ENCODE peak calls at places on chromosomes 2 and 18, in ten cellular contexts. J, L, E, I, R, Z, P, B, K and G are unnamed samples.

GRCh38 chr2:59196511-59196910 is 955.4 kb upstream of the FANCL start:
- DNase-seq in J (no peak), L (no peak), E (no peak), I (no peak), R (no peak), Z (peak; percentile 93), P (no peak), B (peak; percentile 2), K (no peak), G (no peak)

GRCh38 chr2:42424033-42424432 is 63.0 kb upstream of the COX7A2L start:
- DNase-seq in J (no peak), L (no peak), E (no peak), I (no peak), R (no peak), Z (peak; percentile 83), P (peak; percentile 87), B (peak; percentile 89), K (no peak), G (no peak)

GRCh38 chr2:110993557-110994231 is 127.0 kb upstream of the BCL2L11 start:
- DNase-seq in J (no peak), L (no peak), E (no peak), I (no peak), R (no peak), Z (no peak), P (peak; percentile 4), B (peak; percentile 4), K (no peak), G (no peak)

GRCh38 chr2:240567872-240568677 is at the start of gene RNPEPL1:
- DNase-seq in J (peak; percentile 93), L (no peak), E (peak; percentile 60), I (peak; percentile 55), R (peak; percentile 44), Z (no peak), P (peak; percentile 29), B (no peak), K (no peak), G (peak; percentile 77)

GRCh38 chr2:234245945-234246344 is 195.4 kb downstream of the SPP2 start:
- DNase-seq in J (no peak), L (no peak), E (no peak), I (no peak), R (no peak), Z (peak; percentile 81), P (peak; percentile 99), B (peak; percentile 63), K (no peak), G (no peak)

GRCh38 chr2:120315367-120316033 is 30.4 kb upstream of the INHBB start:
- DNase-seq in J (peak; percentile 68), L (no peak), E (no peak), I (no peak), R (no peak), Z (no peak), P (no peak), B (no peak), K (no peak), G (peak; percentile 24)

GRCh38 chr2:61620244-61621159 is 82.3 kb upstream of the XPO1 start:
- DNase-seq in J (no peak), L (no peak), E (peak; percentile 41), I (peak; percentile 28), R (no peak), Z (peak; percentile 87), P (peak; percentile 93), B (peak; percentile 74), K (peak; percentile 67), G (no peak)

GRCh38 chr2:231463698-231464575 is at the start of gene NCL:
- DNase-seq in J (peak; percentile 96), L (peak; percentile 59), E (peak; percentile 81), I (peak; percentile 90), R (peak; percentile 77), Z (peak; percentile 87), P (peak; percentile 97), B (peak; percentile 99), K (peak; percentile 97), G (peak; percentile 88)

GRCh38 chr18:9552189-9552588 is 62.2 kb downstream of the PPP4R1 start:
- DNase-seq in J (no peak), L (no peak), E (no peak), I (no peak), R (no peak), Z (no peak), P (peak; percentile 37), B (peak; percentile 51), K (no peak), G (no peak)

GRCh38 chr2:37318401-37318800 is 6.2 kb downstream of the PRKD3 start:
- DNase-seq in J (no peak), L (no peak), E (no peak), I (no peak), R (no peak), Z (peak; percentile 92), P (peak; percentile 74), B (peak; percentile 76), K (no peak), G (no peak)

GRCh38 chr2:34997779-34998178 is 1357.8 kb upstream of the CRIM1 start:
- DNase-seq in J (no peak), L (no peak), E (no peak), I (no peak), R (no peak), Z (no peak), P (no peak), B (no peak), K (no peak), G (no peak)

GRCh38 chr2:42569883-42570282 is 1.5 kb downstream of the MTA3 start:
- DNase-seq in J (no peak), L (no peak), E (peak; percentile 39), I (no peak), R (no peak), Z (peak; percentile 25), P (no peak), B (no peak), K (no peak), G (no peak)

GRCh38 chr2:36570416-36570815 is 27.6 kb downstream of the FEZ2 start:
- DNase-seq in J (no peak), L (no peak), E (no peak), I (no peak), R (no peak), Z (peak; percentile 51), P (peak; percentile 47), B (no peak), K (no peak), G (no peak)

GRCh38 chr2:290090-290722 is 2.3 kb upstream of the ALKAL2 start:
- DNase-seq in J (peak; percentile 86), L (no peak), E (peak; percentile 71), I (peak; percentile 68), R (peak; percentile 18), Z (peak; percentile 89), P (peak; percentile 73), B (peak; percentile 83), K (peak; percentile 79), G (no peak)

GRCh38 chr2:152038451-152038958 is 60.3 kb downstream of the CACNB4 start:
- DNase-seq in J (no peak), L (no peak), E (peak; percentile 22), I (no peak), R (no peak), Z (no peak), P (no peak), B (no peak), K (peak; percentile 21), G (peak; percentile 78)

GRCh38 chr2:8669157-8669852 is 12.6 kb upstream of the ID2 start:
- DNase-seq in J (no peak), L (no peak), E (no peak), I (no peak), R (no peak), Z (no peak), P (peak; percentile 86), B (peak; percentile 85), K (no peak), G (no peak)

GRCh38 chr2:54015809-54016703 is 45.3 kb upstream of the PSME4 start:
- DNase-seq in J (no peak), L (no peak), E (no peak), I (no peak), R (no peak), Z (peak; percentile 79), P (peak; percentile 86), B (peak; percentile 53), K (no peak), G (no peak)

GRCh38 chr2:1945837-1946236 is 201.5 kb upstream of the PXDN start:
- DNase-seq in J (no peak), L (no peak), E (no peak), I (no peak), R (no peak), Z (no peak), P (no peak), B (no peak), K (no peak), G (no peak)

GRCh38 chr2:106073608-106074406 is 120.3 kb downstream of the UXS1 start:
- DNase-seq in J (no peak), L (no peak), E (no peak), I (no peak), R (no peak), Z (no peak), P (no peak), B (no peak), K (no peak), G (no peak)

GRCh38 chr2:133765693-133766092 is 197.4 kb upstream of the NCKAP5 start:
- DNase-seq in J (no peak), L (no peak), E (no peak), I (no peak), R (no peak), Z (peak; percentile 93), P (peak; percentile 41), B (peak; percentile 58), K (no peak), G (no peak)

GRCh38 chr2:240639566-240639965 is 14.3 kb downstream of the GPR35 start:
- DNase-seq in J (no peak), L (no peak), E (no peak), I (no peak), R (no peak), Z (no peak), P (no peak), B (no peak), K (no peak), G (no peak)

GRCh38 chr18:23523429-23524212 is 20.3 kb downstream of the RMC1 start:
- DNase-seq in J (no peak), L (no peak), E (no peak), I (no peak), R (no peak), Z (peak; percentile 36), P (peak; percentile 63), B (no peak), K (no peak), G (no peak)

GRCh38 chr2:224973112-224974016 is 68.9 kb downstream of the DOCK10 start:
- DNase-seq in J (no peak), L (no peak), E (no peak), I (peak; percentile 43), R (no peak), Z (no peak), P (no peak), B (no peak), K (no peak), G (no peak)

GRCh38 chr2:234102112-234102511 is 51.6 kb downstream of the SPP2 start:
- DNase-seq in J (no peak), L (no peak), E (peak; percentile 73), I (no peak), R (no peak), Z (no peak), P (no peak), B (no peak), K (peak; percentile 5), G (no peak)

GRCh38 chr2:223041527-223042109 is 10.4 kb upstream of the KCNE4 start:
- DNase-seq in J (no peak), L (no peak), E (peak; percentile 50), I (no peak), R (no peak), Z (peak; percentile 96), P (peak; percentile 98), B (peak; percentile 95), K (peak; percentile 74), G (no peak)

GRCh38 chr2:27442282-27442980 is at the start of gene KRTCAP3:
- DNase-seq in J (peak; percentile 88), L (no peak), E (peak; percentile 85), I (peak; percentile 43), R (peak; percentile 54), Z (no peak), P (no peak), B (no peak), K (peak; percentile 83), G (no peak)